ENCODE peak calls at places on chromosomes 1 and 21, in ten cellular contexts. J is GM12865, E is mesothelial cell of epicardium, K is neural progenitor cell, T is choroid plexus epithelial cell, G is neural crest cell, M is prostate gland, R is stomach, S is epithelial cell of esophagus, H is progenitor cell of endocrine pancreas. N is an unnamed sample.

GRCh38 chr1:42456754-42457089 is 379 bp downstream of the PPCS start:
- DNase-seq in S (peak; percentile 62), M (peak; percentile 42), K (no peak), T (peak; percentile 68), R (peak; percentile 63), H (no peak), G (peak; percentile 38), J (peak; percentile 88), E (peak; percentile 25), N (no peak)

GRCh38 chr1:230985711-230986110 is 6.8 kb downstream of the ARV1 start:
- DNase-seq in R (no peak), J (no peak), H (no peak), K (no peak), T (no peak), S (no peak), E (no peak), M (no peak), G (no peak), N (no peak)

GRCh38 chr1:97913506-97913905 is 7.3 kb downstream of the DPYD start:
- DNase-seq in K (no peak), S (no peak), E (no peak), M (no peak), H (no peak), R (no peak), J (no peak), G (no peak), T (no peak), N (no peak)

GRCh38 chr21:34830386-34831140 is 161.8 kb downstream of the CLIC6 start:
- DNase-seq in R (no peak), E (no peak), G (no peak), H (no peak), T (no peak), K (no peak), S (no peak), J (no peak), M (no peak), N (no peak)

GRCh38 chr1:9038881-9039760 is 12.9 kb upstream of the SLC2A7 start:
- DNase-seq in M (no peak), S (no peak), J (no peak), E (no peak), R (no peak), H (no peak), G (no peak), K (no peak), T (no peak), N (no peak)

GRCh38 chr1:57340361-57341192 is 83.3 kb downstream of the DAB1 start:
- DNase-seq in S (peak; percentile 44), H (no peak), G (no peak), M (no peak), K (no peak), T (no peak), E (no peak), R (no peak), J (no peak), N (no peak)

GRCh38 chr1:34755961-34756360 is 1.1 kb downstream of the GJB5 start:
- DNase-seq in T (no peak), M (no peak), S (peak; percentile 41), R (no peak), J (no peak), K (no peak), G (no peak), E (no peak), H (no peak), N (no peak)

GRCh38 chr21:44503901-44504399 is 36.0 kb downstream of the KRTAP10-1 start:
- DNase-seq in T (no peak), K (no peak), H (no peak), S (no peak), E (no peak), G (no peak), M (no peak), J (no peak), R (no peak), N (no peak)

GRCh38 chr1:119613769-119614358 is 34.2 kb downstream of the ZNF697 start:
- DNase-seq in J (peak; percentile 91), R (peak; percentile 89), S (peak; percentile 89), K (peak; percentile 90), M (peak; percentile 86), G (peak; percentile 93), H (peak; percentile 81), T (peak; percentile 93), E (peak; percentile 68), N (peak; percentile 28)

DNA sequence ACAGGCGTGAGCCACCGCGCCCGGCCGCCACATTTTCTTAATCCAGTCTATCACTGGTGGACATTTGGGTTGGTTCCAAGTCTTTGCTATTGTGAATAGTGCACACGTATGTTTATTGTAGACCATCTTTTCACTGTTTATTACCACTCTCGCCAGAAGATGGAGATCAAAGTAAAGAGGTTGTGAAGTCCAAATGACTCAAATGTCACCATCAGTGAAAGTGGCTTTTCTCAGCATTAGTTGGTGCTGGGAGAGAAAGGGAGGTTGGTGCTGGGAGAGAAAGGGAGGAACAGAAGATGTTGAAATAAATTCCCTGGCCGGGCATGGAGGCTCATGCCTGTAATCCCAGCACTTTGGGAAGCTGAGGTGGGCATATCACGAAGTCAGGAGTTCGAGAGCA is 10.4 kb upstream of the UHMK1 start:
- DNase-seq in M (no peak), T (no peak), G (no peak), H (no peak), K (no peak), S (no peak), R (no peak), J (no peak), E (no peak), N (no peak)
- TF ChIP-seq CTCF in M (no peak), T (no peak), G (no peak), H (no peak), K (no peak), S (no peak), R (no peak), J (no peak), E (no peak), N (no peak)

GRCh38 chr1:180170569-180170968 is 15.9 kb downstream of the QSOX1 start:
- DNase-seq in K (no peak), T (no peak), S (peak; percentile 90), J (no peak), M (no peak), R (no peak), E (no peak), H (no peak), G (no peak), N (no peak)

GRCh38 chr1:180169641-180170155 is 15.0 kb downstream of the QSOX1 start:
- DNase-seq in H (no peak), K (no peak), M (no peak), G (no peak), S (peak; percentile 49), T (no peak), J (no peak), R (peak; percentile 46), E (no peak), N (no peak)

GRCh38 chr1:180167721-180168467 is 13.2 kb downstream of the QSOX1 start:
- DNase-seq in S (peak; percentile 95), E (no peak), T (peak; percentile 14), H (no peak), J (no peak), M (peak; percentile 44), G (no peak), R (peak; percentile 89), K (peak; percentile 30), N (no peak)

GRCh38 chr1:180167021-180167701 is 12.5 kb downstream of the QSOX1 start:
- DNase-seq in H (no peak), J (no peak), M (no peak), R (no peak), E (no peak), S (no peak), G (no peak), T (peak; percentile 19), K (peak; percentile 8), N (no peak)

GRCh38 chr1:180168786-180169640 is 14.3 kb downstream of the QSOX1 start:
- DNase-seq in K (peak; percentile 68), M (peak; percentile 50), S (peak; percentile 70), E (no peak), R (peak; percentile 89), T (peak; percentile 65), G (peak; percentile 49), J (peak; percentile 59), H (no peak), N (no peak)
- TF ChIP-seq CTCF in K (peak; percentile 66), M (peak; percentile 53), S (peak; percentile 66), E (no peak), R (no peak), T (peak; percentile 88), G (peak; percentile 71), J (peak; percentile 69), H (peak; percentile 80), N (no peak)

GRCh38 chr1:151715726-151716404 is 738 bp downstream of the CELF3 start:
- DNase-seq in S (no peak), M (no peak), G (peak; percentile 45), J (peak; percentile 11), E (no peak), K (peak; percentile 80), R (no peak), T (no peak), H (no peak), N (no peak)
- TF ChIP-seq CTCF in S (no peak), M (no peak), G (peak; percentile 55), J (no peak), E (no peak), K (peak; percentile 62), R (no peak), T (peak; percentile 9), H (peak; percentile 52), N (no peak)

GRCh38 chr21:42114646-42115045 is 43.5 kb downstream of the UMODL1 start:
- DNase-seq in T (no peak), G (no peak), J (no peak), S (no peak), E (no peak), H (no peak), R (no peak), M (no peak), K (no peak), N (no peak)

GRCh38 chr21:42112223-42112622 is 41.1 kb downstream of the UMODL1 start:
- DNase-seq in H (no peak), S (no peak), K (no peak), R (no peak), E (no peak), J (peak; percentile 36), G (no peak), T (no peak), M (no peak), N (no peak)

GRCh38 chr21:42115136-42115683 is 44.1 kb downstream of the UMODL1 start:
- DNase-seq in E (no peak), T (no peak), G (no peak), R (no peak), J (no peak), K (no peak), S (no peak), M (no peak), H (no peak), N (no peak)

GRCh38 chr21:42112857-42113256 is 41.7 kb downstream of the UMODL1 start:
- DNase-seq in R (no peak), G (no peak), J (no peak), T (peak; percentile 71), E (no peak), M (no peak), H (no peak), K (no peak), S (peak; percentile 51), N (no peak)

DNA sequence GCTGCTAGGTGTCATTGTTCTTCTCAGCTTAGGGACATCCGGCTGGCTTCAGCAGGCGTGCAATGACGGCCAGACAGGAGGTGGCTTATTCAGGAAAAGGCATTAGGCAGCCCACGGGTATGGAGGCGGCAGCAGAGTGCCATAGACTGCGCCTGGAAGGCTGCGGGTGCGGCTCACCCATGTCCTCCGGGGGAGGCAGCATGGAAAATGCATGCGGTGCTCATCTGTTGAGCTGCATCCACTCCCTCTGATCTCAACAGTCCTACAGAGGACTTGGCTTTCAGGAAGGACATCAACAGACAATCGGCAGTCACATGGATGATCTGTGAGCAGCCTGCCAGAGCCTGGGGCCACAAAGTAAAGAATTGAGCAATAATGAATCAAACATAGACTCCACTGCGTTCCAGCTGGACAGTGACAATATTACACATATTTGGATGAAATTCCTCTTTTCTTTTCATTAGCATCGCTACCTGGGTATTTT is 42.9 kb downstream of the UMODL1 start:
- DNase-seq in T (no peak), J (no peak), R (no peak), E (no peak), K (no peak), G (no peak), S (peak; percentile 74), M (peak; percentile 53), H (no peak), N (no peak)
- TF ChIP-seq CTCF in T (no peak), J (no peak), R (no peak), E (peak; percentile 18), K (no peak), G (peak; percentile 43), S (peak; percentile 45), M (peak; percentile 24), H (no peak), N (no peak)